ENCODE peak calls at places on chromosomes 7 and 10, in five cellular contexts. V is cardiac fibroblast, L is aorta, T is GM12865, W is neuronal stem cell. N is an unnamed sample.

GRCh38 chr7:84218681-84219080 is 24.1 kb upstream of the SEMA3A start:
- DNase-seq in T (no peak), W (no peak), L (no peak), V (peak; percentile 79), N (no peak)

GRCh38 chr10:133158756-133159610 is 1.0 kb upstream of the KNDC1 start:
- DNase-seq in T (no peak), V (no peak), L (no peak), W (no peak), N (no peak)

GRCh38 chr7:74525881-74526280 is 72.2 kb downstream of the GTF2IRD1 start:
- DNase-seq in T (no peak), V (no peak), W (no peak), L (no peak), N (no peak)

GRCh38 chr7:137933270-137934017 is 68.4 kb downstream of the CREB3L2 start:
- DNase-seq in V (peak; percentile 60), W (no peak), T (no peak), L (peak; percentile 69), N (no peak)

GRCh38 chr10:127228195-127228785 is 31.9 kb upstream of the INSYN2A start:
- DNase-seq in V (no peak), L (peak; percentile 57), W (no peak), T (no peak), N (no peak)

GRCh38 chr10:88318803-88319202 is 264.3 kb downstream of the RNLS start:
- DNase-seq in W (no peak), T (peak; percentile 44), V (no peak), L (no peak), N (no peak)

GRCh38 chr10:106740-107139 is 28.5 kb upstream of the ZMYND11 start:
- DNase-seq in W (no peak), L (no peak), T (no peak), V (no peak), N (no peak)

GRCh38 chr10:122014652-122015248 is 25.8 kb downstream of the TACC2 start:
- DNase-seq in W (no peak), V (no peak), T (no peak), L (no peak), N (no peak)

GRCh38 chr7:135508853-135509588 is 881 bp downstream of the CNOT4 start:
- DNase-seq in L (no peak), T (peak; percentile 67), V (peak; percentile 34), W (peak; percentile 5), N (no peak)

GRCh38 chr10:58573970-58574538 is 61.4 kb downstream of the BICC1 start:
- DNase-seq in L (no peak), T (no peak), W (no peak), V (peak; percentile 49), N (peak; percentile 9)

GRCh38 chr10:28997736-28998135 is 291.1 kb upstream of the LYZL1 start:
- DNase-seq in W (no peak), T (no peak), V (peak; percentile 41), L (no peak), N (no peak)

GRCh38 chr10:47257396-47258120 is 42.4 kb upstream of the GDF10 start:
- DNase-seq in T (peak; percentile 21), W (no peak), L (no peak), V (peak; percentile 42), N (no peak)

GRCh38 chr10:51928182-51928581 is 228.8 kb upstream of the CSTF2T start:
- DNase-seq in T (no peak), W (no peak), L (no peak), V (no peak), N (no peak)

GRCh38 chr10:13399752-13400151 is 51.7 kb upstream of the SEPHS1 start:
- DNase-seq in W (no peak), T (no peak), L (no peak), V (no peak), N (no peak)

GRCh38 chr7:64113981-64114380 is 68.7 kb downstream of the ZNF727 start:
- DNase-seq in W (no peak), L (no peak), V (no peak), T (no peak), N (no peak)

GRCh38 chr10:132518572-132519381 is 18.8 kb upstream of the INPP5A start:
- DNase-seq in L (no peak), V (no peak), T (no peak), W (no peak), N (no peak)

GRCh38 chr10:26556756-26557640 is 118.9 kb downstream of the APBB1IP start:
- DNase-seq in L (no peak), T (peak; percentile 71), V (peak; percentile 72), W (peak; percentile 47), N (no peak)

DNA sequence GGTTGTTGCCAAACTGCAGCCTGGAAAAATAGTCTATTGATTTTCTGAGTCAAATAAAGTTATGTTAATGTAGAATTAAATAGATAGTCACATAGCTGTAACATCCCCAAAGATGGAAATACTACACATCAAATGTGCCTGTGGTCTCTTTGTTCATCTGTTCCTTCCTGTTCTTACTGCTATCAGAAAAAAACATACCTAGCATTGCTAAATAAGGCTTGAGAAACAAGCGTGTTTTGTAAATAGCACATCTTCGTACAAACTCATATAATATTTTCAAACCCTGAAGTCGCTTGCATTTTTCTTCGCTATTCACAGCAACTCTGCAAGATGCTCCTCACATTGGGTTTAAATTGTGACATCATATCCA is 116.1 kb downstream of the KLF6 start:
- DNase-seq in L (no peak), V (peak; percentile 6), T (no peak), W (no peak), N (no peak)
- H3K4me3 ChIP-seq in L (no peak overlapping the region), V (no peak overlapping the region), T (no peak overlapping the region), W (no peak overlapping the region), N (no peak overlapping the region)

GRCh38 chr7:125551008-125551407 is 621.4 kb upstream of the POT1 start:
- DNase-seq in L (no peak), T (no peak), W (no peak), V (no peak), N (no peak)

GRCh38 chr7:125547505-125547904 is 617.9 kb upstream of the POT1 start:
- DNase-seq in W (no peak), T (no peak), V (no peak), L (no peak), N (no peak)
- H3K4me3 ChIP-seq in W (no peak overlapping the region), T (no peak overlapping the region), V (no peak overlapping the region), L (no peak overlapping the region), N (no peak overlapping the region)

DNA sequence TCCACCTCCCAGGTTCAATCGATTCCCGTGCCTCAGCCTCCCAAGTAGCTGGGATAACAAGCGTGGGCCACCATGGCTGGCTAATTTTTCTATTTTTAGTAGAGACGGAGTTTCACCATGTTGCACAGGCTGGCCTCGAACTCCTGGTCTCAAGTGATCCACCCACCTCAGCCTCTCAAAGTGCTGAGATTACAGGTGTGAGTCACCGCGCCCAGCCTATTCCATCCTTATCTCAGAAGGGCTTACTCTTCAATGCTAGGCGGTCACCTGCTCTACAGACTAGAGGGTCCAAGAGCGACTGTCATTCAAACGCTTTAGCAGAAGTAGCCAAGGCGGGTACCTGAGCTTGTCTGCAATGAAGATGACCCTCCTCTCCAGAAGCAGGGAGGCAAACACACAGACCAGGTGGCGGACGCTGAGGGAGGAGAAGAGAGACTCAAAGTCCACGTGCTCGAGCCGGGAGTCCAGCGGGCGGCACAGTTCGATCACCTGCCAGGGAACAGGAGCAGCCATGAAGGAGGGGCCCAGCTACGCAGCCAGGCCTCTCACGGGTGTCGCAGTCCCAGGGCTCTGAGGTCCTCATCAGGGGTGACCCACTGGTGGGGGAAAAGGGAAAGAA is 65.1 kb upstream of the MKRN1 start:
- DNase-seq in L (no peak), V (no peak), W (no peak), T (no peak), N (no peak)
- H3K4me3 ChIP-seq in L (no peak overlapping the region), V (no peak overlapping the region), W (no peak overlapping the region), T (no peak overlapping the region), N (no peak overlapping the region)

GRCh38 chr10:125123363-125124113 is 36.8 kb downstream of the CTBP2 start:
- DNase-seq in V (peak; percentile 89), T (no peak), L (peak; percentile 84), W (no peak), N (peak; percentile 47)
- H3K4me3 ChIP-seq in V (peak overlapping the region; percentile 38), T (no peak overlapping the region), L (no peak overlapping the region), W (no peak overlapping the region), N (no peak overlapping the region)

DNA sequence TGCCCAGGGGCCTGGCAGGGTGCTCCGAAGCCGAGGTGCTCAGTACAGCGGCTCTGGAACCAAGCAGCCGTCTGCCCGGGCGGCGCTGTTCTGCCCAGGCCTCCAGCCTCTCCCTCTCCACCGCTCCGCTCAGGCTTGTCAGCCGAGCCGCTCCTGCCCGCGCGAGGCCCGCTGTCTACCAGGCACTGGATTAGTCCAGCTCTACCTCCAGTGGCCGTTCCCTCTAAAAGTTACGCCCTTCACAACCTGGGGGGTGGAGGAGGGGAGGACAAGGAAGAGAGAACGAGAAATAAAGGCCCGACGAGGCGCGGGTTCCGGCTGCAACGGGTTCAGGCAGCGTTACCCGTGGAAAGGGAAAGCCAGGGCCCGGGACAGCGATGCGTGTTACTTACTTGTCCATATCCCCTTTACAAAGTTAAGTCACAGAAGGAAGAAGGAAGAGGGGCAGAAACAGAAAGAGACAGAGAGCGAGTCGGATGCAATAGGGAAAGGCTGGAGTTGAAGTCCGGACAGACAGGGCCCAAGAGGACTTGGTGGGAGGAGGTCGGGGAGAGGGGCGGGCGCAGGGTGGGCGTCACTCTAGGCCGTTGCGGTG is 2.9 kb downstream of the SP8 start:
- DNase-seq in W (no peak), V (peak; percentile 17), L (peak; percentile 47), T (no peak), N (no peak)
- H3K4me3 ChIP-seq in W (no peak overlapping the region), V (no peak overlapping the region), L (no peak overlapping the region), T (no peak overlapping the region), N (no peak overlapping the region)